ENCODE peak calls at places on chromosomes 1 and 21, in five cellular contexts. Z is GDM1; J is T-cell; N is activated T-helper 9 cell treated with anti-CD3 and anti-CD28 coated beads, Interleukin-2, amount 50 U/mL, for 16 hours; R is cerebellar cortex. M is an unnamed sample.

GRCh38 chr1:167790117-167790516 is 68.3 kb downstream of the MPZL1 start:
- DNase-seq in Z (no peak), J (no peak), N (no peak), R (peak; percentile 49), M (no peak)

GRCh38 chr21:26972131-26972707 is 5.3 kb upstream of the ADAMTS5 start:
- DNase-seq in Z (no peak), J (no peak), N (no peak), R (no peak), M (no peak)

GRCh38 chr1:170929835-170930554 is 5.3 kb upstream of the MROH9 start:
- DNase-seq in Z (peak; percentile 12), J (peak; percentile 7), N (no peak), R (peak; percentile 75), M (no peak)

GRCh38 chr1:88061106-88061829 is 622.8 kb upstream of the PKN2 start:
- DNase-seq in Z (peak; percentile 28), J (no peak), N (no peak), R (peak; percentile 31), M (no peak)

GRCh38 chr21:41133896-41134522 is 34.0 kb upstream of the BACE2 start:
- DNase-seq in Z (no peak), J (no peak), N (no peak), R (peak; percentile 21), M (no peak)

GRCh38 chr1:41566969-41567368 is 82.5 kb upstream of the EDN2 start:
- DNase-seq in Z (no peak), J (no peak), N (no peak), R (no peak), M (no peak)

GRCh38 chr1:235902638-235903542 is 36.2 kb upstream of the LYST start:
- DNase-seq in Z (no peak), J (no peak), N (no peak), R (peak; percentile 44), M (no peak)

GRCh38 chr1:93980320-93980744 is 71.1 kb upstream of the GCLM start:
- DNase-seq in Z (no peak), J (no peak), N (no peak), R (peak; percentile 12), M (no peak)

GRCh38 chr1:217090073-217090911 is 367.1 kb upstream of the ESRRG start:
- DNase-seq in Z (no peak), J (no peak), N (no peak), R (peak; percentile 33), M (no peak)

GRCh38 chr1:150813028-150813707 is 5.1 kb upstream of the CTSK start:
- DNase-seq in Z (peak; percentile 14), J (no peak), N (no peak), R (peak; percentile 49), M (peak; percentile 77)

GRCh38 chr1:115648717-115649691 is 7.2 kb downstream of the VANGL1 start:
- DNase-seq in Z (no peak), J (no peak), N (no peak), R (no peak), M (no peak)

GRCh38 chr1:65001238-65001792 is 35.0 kb upstream of the JAK1 start:
- DNase-seq in Z (no peak), J (peak; percentile 76), N (peak; percentile 67), R (no peak), M (peak; percentile 91)

GRCh38 chr1:14366361-14367018 is 232.0 kb upstream of the KAZN start:
- DNase-seq in Z (no peak), J (no peak), N (no peak), R (peak; percentile 67), M (no peak)